ENCODE peak calls at places on chromosome 21, in five cellular contexts. V is hypothalamus; Z is central memory CD8-positive, alpha-beta T cell; Q is stimulated activated naive CD8-positive, alpha-beta T cell treated with anti-CD3 and anti-CD28 coated beads, Interleukin-15, amount 100 ng/mL, for 72 hours; T is RWPE1. K is an unnamed sample.

GRCh38 chr21:38859852-38860251 is 54.1 kb downstream of the ETS2 start:
- DNase-seq in V (no peak), Z (no peak), Q (no peak), T (peak), K (no peak)

GRCh38 chr21:42093991-42094417 is 22.9 kb downstream of the UMODL1 start:
- DNase-seq in V (no peak), Z (no peak), Q (no peak), T (peak), K (no peak)

GRCh38 chr21:32732544-32732943 is 4.7 kb upstream of the SYNJ1 start:
- DNase-seq in V (no peak), Z (no peak), Q (no peak), T (no peak), K (no peak)

GRCh38 chr21:45639206-45640000 is 4.1 kb upstream of the PCBP3 start:
- DNase-seq in V (no peak), Z (no peak), Q (no peak), T (no peak), K (no peak)

GRCh38 chr21:33441489-33442477 is 38.0 kb downstream of the TMEM50B start:
- DNase-seq in V (no peak), Z (no peak), Q (no peak), T (peak), K (no peak)

GRCh38 chr21:34974162-34974981 is 74.7 kb downstream of the RUNX1 start:
- DNase-seq in V (no peak), Z (no peak), Q (peak), T (no peak), K (no peak)

GRCh38 chr21:41957991-41958766 is 4.4 kb upstream of the C2CD2 start:
- DNase-seq in V (no peak), Z (no peak), Q (no peak), T (peak), K (peak)

GRCh38 chr21:25490742-25491141 is 116.5 kb downstream of the MRPL39 start:
- DNase-seq in V (no peak), Z (no peak), Q (no peak), T (no peak), K (no peak)

GRCh38 chr21:23809573-23809972 is 1797.7 kb downstream of the MRPL39 start:
- DNase-seq in V (no peak), Z (no peak), Q (no peak), T (no peak), K (no peak)

GRCh38 chr21:32499249-32500055 is 85.9 kb downstream of the TCP10L start:
- DNase-seq in V (no peak), Z (no peak), Q (no peak), T (no peak), K (no peak)

GRCh38 chr21:36125513-36126121 is 9.3 kb upstream of the CBR3 start:
- DNase-seq in V (no peak), Z (no peak), Q (peak), T (no peak), K (peak)

GRCh38 chr21:43269461-43269860 is 100.7 kb downstream of the CRYAA start:
- DNase-seq in V (no peak), Z (peak), Q (peak), T (no peak), K (peak)

GRCh38 chr21:25818156-25818950 is 83.6 kb downstream of the GABPA start:
- DNase-seq in V (no peak), Z (no peak), Q (no peak), T (no peak), K (peak)

GRCh38 chr21:44424608-44425306 is 30.6 kb upstream of the LRRC3 start:
- DNase-seq in V (no peak), Z (no peak), Q (no peak), T (no peak), K (no peak)

GRCh38 chr21:26061437-26061836 is 109.1 kb downstream of the APP start:
- DNase-seq in V (no peak), Z (no peak), Q (no peak), T (no peak), K (no peak)

GRCh38 chr21:21624674-21625073 is 626.5 kb downstream of the NCAM2 start:
- DNase-seq in V (no peak), Z (no peak), Q (no peak), T (no peak), K (no peak)

K was measured in H7.